ENCODE peak calls at places on chromosomes 3 and 15, in ten cellular contexts. B is sigmoid colon, L is fibroblast of lung, F is brain microvascular endothelial cell, E is PC-9, W is IMR-90, J is GM06990, O is GM23338, U is uterus, Z is prostate gland. T is an unnamed sample. For H3K36me3, the result is how much of the 10 kb centered on the place peaks cover.

GRCh38 chr3:10289785-10290355 is 2.9 kb downstream of the GHRL start:
- DNase-seq in W (no peak), L (no peak), F (no peak), Z (no peak), O (no peak), E (no peak), J (no peak), U (no peak), B (no peak), T (no peak)

GRCh38 chr15:42444415-42445063 is 46.4 kb downstream of the ZNF106 start:
- DNase-seq in U (no peak), B (no peak), Z (peak), W (no peak), J (no peak), L (no peak), F (no peak), E (no peak), O (peak), T (no peak)

GRCh38 chr15:89018235-89018634 is 70.0 kb upstream of the ABHD2 start:
- DNase-seq in U (peak), E (no peak), O (no peak), B (peak), Z (no peak), L (peak), W (no peak), J (no peak), F (no peak), T (peak)

GRCh38 chr15:93070901-93071300 is 18.1 kb downstream of the RGMA start:
- DNase-seq in O (no peak), J (no peak), F (no peak), B (no peak), U (no peak), Z (no peak), E (no peak), L (no peak), W (no peak), T (no peak)

GRCh38 chr3:52978109-52978754 is 67.6 kb downstream of the SFMBT1 start:
- DNase-seq in U (no peak), O (no peak), F (no peak), E (no peak), B (no peak), W (no peak), L (no peak), J (no peak), Z (no peak), T (no peak)

GRCh38 chr15:66108483-66109270 is 144.9 kb downstream of the MEGF11 start:
- DNase-seq in W (no peak), E (no peak), Z (no peak), B (peak), J (no peak), L (no peak), O (no peak), F (no peak), U (no peak), T (no peak)

GRCh38 chr3:139286241-139286640 is 57.6 kb upstream of the MRPS22 start:
- DNase-seq in Z (no peak), U (no peak), B (no peak), F (no peak), E (no peak), O (no peak), J (no peak), L (no peak), W (no peak), T (no peak)

GRCh38 chr3:17640466-17640865 is 102.0 kb downstream of the TBC1D5 start:
- DNase-seq in O (no peak), J (no peak), L (peak), B (no peak), U (no peak), W (peak), Z (no peak), F (no peak), E (no peak), T (no peak)

GRCh38 chr3:134449277-134449676 is 36.5 kb downstream of the ANAPC13 start:
- DNase-seq in W (peak), E (no peak), L (peak), Z (peak), J (no peak), U (peak), B (no peak), O (peak), F (peak), T (no peak)

GRCh38 chr3:169091196-169091595 is 572.3 kb downstream of the MECOM start:
- DNase-seq in B (no peak), L (peak), Z (no peak), O (no peak), F (peak), W (peak), J (no peak), U (no peak), E (no peak), T (no peak)

GRCh38 chr15:29636140-29636539 is 186.1 kb downstream of the TJP1 start:
- DNase-seq in L (no peak), W (no peak), F (no peak), B (no peak), U (no peak), J (no peak), E (no peak), O (no peak), Z (no peak), T (no peak)

GRCh38 chr3:131702156-131702555 is 199.4 kb upstream of the MRPL3 start:
- DNase-seq in F (no peak), U (no peak), B (no peak), J (no peak), L (no peak), Z (no peak), O (no peak), W (no peak), E (no peak), T (no peak)

GRCh38 chr3:114714237-114714636 is 420.4 kb downstream of the TIGIT start:
- DNase-seq in U (no peak), O (peak), B (no peak), L (no peak), Z (no peak), F (no peak), E (no peak), W (no peak), J (no peak), T (no peak)

GRCh38 chr3:193593666-193594025 is 638 bp downstream of the OPA1 start:
- DNase-seq in B (no peak), O (peak), J (no peak), W (peak), E (no peak), U (no peak), Z (no peak), L (peak), F (peak), T (no peak)

GRCh38 chr15:29952245-29952644 is 130.0 kb upstream of the TJP1 start:
- DNase-seq in F (no peak), O (no peak), W (no peak), E (no peak), B (no peak), L (no peak), U (no peak), J (no peak), Z (no peak), T (no peak)

GRCh38 chr3:117193390-117193789 is 483.8 kb downstream of the TUSC7 start:
- DNase-seq in B (no peak), J (no peak), F (no peak), W (no peak), Z (no peak), E (no peak), U (no peak), L (no peak), O (peak), T (no peak)

GRCh38 chr3:196174652-196175051 is 36.5 kb downstream of the ZDHHC19 start:
- DNase-seq in L (no peak), F (no peak), W (no peak), U (no peak), J (no peak), B (no peak), E (no peak), O (no peak), Z (no peak), T (peak)

GRCh38 chr15:101240364-101240763 is 11.5 kb downstream of the CHSY1 start:
- DNase-seq in E (no peak), U (no peak), O (no peak), Z (no peak), B (no peak), L (peak), W (peak), J (no peak), F (no peak), T (no peak)

GRCh38 chr15:66024998-66025397 is 155.7 kb downstream of the RAB11A start:
- DNase-seq in L (no peak), Z (no peak), W (no peak), U (no peak), E (no peak), J (no peak), O (no peak), B (no peak), F (no peak), T (no peak)

GRCh38 chr3:184524981-184525336 is 36.6 kb upstream of the EPHB3 start:
- DNase-seq in J (no peak), B (no peak), E (no peak), L (no peak), Z (no peak), W (no peak), U (no peak), F (no peak), O (peak), T (peak)

GRCh38 chr3:86996261-86996955 is 5.5 kb upstream of the VGLL3 start:
- DNase-seq in W (peak), O (no peak), B (no peak), L (no peak), U (no peak), E (no peak), Z (no peak), F (peak), J (no peak), T (no peak)

GRCh38 chr3:46897031-46897430 is 19.5 kb downstream of the PTH1R start:
- DNase-seq in F (no peak), L (no peak), Z (no peak), W (no peak), U (no peak), O (no peak), E (no peak), J (no peak), B (no peak), T (peak)

GRCh38 chr3:5058463-5058862 is 63.6 kb upstream of the ARL8B start:
- DNase-seq in W (peak), O (no peak), Z (no peak), U (no peak), E (peak), F (peak), L (peak), B (no peak), J (no peak), T (no peak)

GRCh38 chr3:37291275-37291700 is 116.9 kb upstream of the LRRFIP2 start:
- DNase-seq in W (peak), F (peak), L (peak), E (no peak), B (no peak), J (no peak), O (no peak), Z (no peak), U (no peak), T (no peak)

GRCh38 chr15:40063563-40064011 is 24.6 kb upstream of the SRP14 start:
- DNase-seq in B (no peak), O (no peak), L (peak), E (peak), W (peak), F (peak), U (no peak), J (no peak), Z (no peak), T (peak)

GRCh38 chr15:33191641-33192040 is 2.9 kb downstream of the FMN1 start:
- DNase-seq in E (no peak), U (no peak), F (no peak), B (no peak), Z (no peak), L (no peak), J (no peak), O (no peak), W (no peak), T (no peak)

GRCh38 chr15:73190189-73190601 is 137.9 kb downstream of the NEO1 start:
- DNase-seq in L (peak), F (no peak), J (no peak), B (no peak), Z (no peak), O (no peak), E (no peak), W (peak), U (no peak), T (no peak)

GRCh38 chr3:184040010-184040409 is 8.5 kb downstream of the HTR3D start:
- DNase-seq in Z (no peak), O (peak), J (no peak), L (peak), B (no peak), U (no peak), E (no peak), F (peak), W (peak), T (no peak)

GRCh38 chr15:57458255-57458850 is 82.0 kb downstream of the CGNL1 start:
- DNase-seq in F (no peak), B (no peak), J (no peak), U (peak), Z (no peak), L (no peak), E (no peak), W (no peak), O (no peak), T (no peak)

GRCh38 chr3:56351496-56351895 is 116.8 kb downstream of the ERC2 start:
- DNase-seq in Z (no peak), E (no peak), L (no peak), W (no peak), J (no peak), U (no peak), B (no peak), O (no peak), F (no peak), T (no peak)

GRCh38 chr15:75042730-75043508 is 19.5 kb downstream of the PPCDC start:
- DNase-seq in W (peak), U (peak), E (peak), J (peak), O (peak), L (no peak), B (peak), F (peak), Z (no peak), T (peak)

GRCh38 chr15:100716456-100717085 is 114.2 kb downstream of the ASB7 start:
- DNase-seq in Z (no peak), U (no peak), J (no peak), F (no peak), O (no peak), W (no peak), E (no peak), L (no peak), B (no peak), T (no peak)

GRCh38 chr3:59559721-59560514 is 510.1 kb upstream of the CFAP20DC start:
- DNase-seq in Z (no peak), W (peak), E (peak), F (peak), J (no peak), O (no peak), B (no peak), L (peak), U (no peak), T (no peak)

GRCh38 chr3:186888569-186888968 is 41.8 kb upstream of the ST6GAL1 start:
- DNase-seq in B (no peak), W (no peak), L (no peak), E (no peak), F (no peak), J (no peak), Z (no peak), O (peak), U (no peak), T (no peak)

GRCh38 chr3:120298996-120299395 is 14.0 kb upstream of the GPR156 start:
- DNase-seq in B (no peak), E (no peak), F (no peak), U (no peak), L (no peak), Z (no peak), O (no peak), J (no peak), W (no peak), T (no peak)

GRCh38 chr3:146466596-146466995 is 2.8 kb downstream of the PLSCR2 start:
- DNase-seq in L (peak), J (no peak), Z (no peak), E (no peak), F (no peak), B (no peak), U (no peak), W (peak), O (no peak), T (no peak)

DNA sequence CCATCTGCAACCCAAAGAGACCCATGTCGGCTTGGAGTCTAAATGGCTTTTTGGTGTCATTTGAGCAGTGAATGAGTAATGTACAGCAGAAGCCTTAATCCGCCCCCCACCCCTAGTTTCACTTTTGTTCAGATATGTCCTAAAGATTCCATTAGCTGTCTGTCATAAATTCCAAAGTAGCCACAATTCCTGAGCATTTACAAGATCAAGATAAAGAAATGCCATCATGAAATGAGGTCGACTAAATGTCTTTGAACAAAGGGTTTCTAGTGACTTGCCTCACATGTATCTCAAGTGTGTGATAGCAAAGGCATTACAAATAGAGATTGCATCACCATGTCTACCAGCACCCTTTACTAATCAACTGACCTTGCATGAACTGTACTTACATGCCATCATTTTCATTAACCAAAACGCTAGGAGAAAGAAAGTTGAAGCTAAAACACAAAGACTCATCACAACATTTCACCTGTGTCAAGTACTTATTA is 123.8 kb upstream of the PHLDB2 start:
- DNase-seq in Z (no peak), L (peak), W (peak), J (no peak), O (no peak), U (no peak), F (peak), E (peak), B (no peak), T (no peak)
- H3K4me3 ChIP-seq in Z (no peak), L (no peak), W (no peak), J (no peak), O (no peak), U (no peak), F (no peak), E (peak), B (no peak), T (no peak)

DNA sequence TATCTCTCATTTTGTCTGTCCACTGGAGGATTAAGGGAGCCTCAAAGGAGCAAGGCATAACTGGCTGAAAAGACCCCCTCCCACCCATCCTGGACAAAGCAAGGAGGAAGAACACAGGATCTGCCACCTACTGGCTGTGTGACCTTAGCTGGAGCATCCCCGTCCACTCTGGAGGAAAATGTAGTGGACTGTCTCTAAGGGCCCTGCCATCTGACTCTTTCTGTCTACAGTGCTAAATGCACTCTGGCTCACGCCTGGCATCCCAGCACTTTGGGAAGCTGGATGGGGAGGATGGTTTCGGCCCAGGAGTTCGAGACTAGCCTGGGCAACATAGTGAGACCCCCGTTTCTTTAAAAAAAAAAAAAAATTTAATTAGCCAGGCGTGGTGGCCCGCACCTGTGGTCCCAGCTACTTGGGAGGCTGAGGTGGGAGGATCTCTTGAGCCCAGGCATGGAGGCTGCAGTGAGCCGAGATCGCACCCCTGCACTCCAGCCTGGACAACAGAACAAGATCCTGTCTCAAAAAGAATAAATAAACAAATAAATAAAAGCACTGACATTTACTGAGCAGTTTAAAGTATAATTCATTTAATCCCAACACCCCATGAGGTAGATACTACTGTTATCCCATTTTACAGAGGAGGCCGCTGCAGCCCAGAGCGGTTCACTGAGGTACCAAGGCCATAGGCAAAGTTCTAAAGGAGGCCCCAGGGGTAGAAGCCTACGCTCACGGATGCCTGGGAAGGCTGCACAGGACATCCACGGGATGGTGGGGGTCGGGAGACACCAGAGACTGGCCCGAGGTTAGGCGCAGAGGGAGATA is 1.1 kb downstream of the TBC1D2B start:
- DNase-seq in Z (no peak), W (no peak), U (no peak), J (no peak), F (no peak), L (peak), B (peak), E (no peak), O (peak), T (no peak)
- TF ChIP-seq CTCF in Z (peak), W (peak), U (no peak), J (no peak), F (peak), L (no peak), B (no peak), E (no peak), O (peak), T (no peak)

DNA sequence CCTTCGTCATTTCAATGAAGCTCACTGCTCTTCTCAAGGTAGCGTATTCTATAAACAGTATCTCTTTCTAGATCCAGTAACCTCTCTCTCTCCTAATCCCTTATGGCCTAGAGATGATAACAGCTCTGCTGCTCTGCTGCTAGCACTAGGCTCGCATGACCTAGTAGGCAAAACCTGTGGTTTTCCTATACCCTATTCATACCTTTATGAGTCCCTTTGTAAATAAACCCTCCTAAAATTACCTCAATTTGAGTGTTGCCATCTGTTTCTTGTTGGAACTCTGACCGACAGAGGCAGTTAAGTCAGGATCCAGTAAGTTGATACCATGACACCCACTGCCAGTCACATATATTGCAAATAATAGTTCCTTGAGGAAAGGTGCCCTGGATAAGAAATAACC is 7.3 kb downstream of the CCDC14 start:
- DNase-seq in O (no peak), Z (no peak), B (no peak), J (no peak), U (no peak), E (no peak), L (no peak), W (no peak), F (no peak), T (no peak)
- H3K36me3 ChIP-seq in O (under half), Z (under half), B (under half), J (under half), U (under half), E (under half), L (under half), W (under half), F (under half), T (under half)

DNA sequence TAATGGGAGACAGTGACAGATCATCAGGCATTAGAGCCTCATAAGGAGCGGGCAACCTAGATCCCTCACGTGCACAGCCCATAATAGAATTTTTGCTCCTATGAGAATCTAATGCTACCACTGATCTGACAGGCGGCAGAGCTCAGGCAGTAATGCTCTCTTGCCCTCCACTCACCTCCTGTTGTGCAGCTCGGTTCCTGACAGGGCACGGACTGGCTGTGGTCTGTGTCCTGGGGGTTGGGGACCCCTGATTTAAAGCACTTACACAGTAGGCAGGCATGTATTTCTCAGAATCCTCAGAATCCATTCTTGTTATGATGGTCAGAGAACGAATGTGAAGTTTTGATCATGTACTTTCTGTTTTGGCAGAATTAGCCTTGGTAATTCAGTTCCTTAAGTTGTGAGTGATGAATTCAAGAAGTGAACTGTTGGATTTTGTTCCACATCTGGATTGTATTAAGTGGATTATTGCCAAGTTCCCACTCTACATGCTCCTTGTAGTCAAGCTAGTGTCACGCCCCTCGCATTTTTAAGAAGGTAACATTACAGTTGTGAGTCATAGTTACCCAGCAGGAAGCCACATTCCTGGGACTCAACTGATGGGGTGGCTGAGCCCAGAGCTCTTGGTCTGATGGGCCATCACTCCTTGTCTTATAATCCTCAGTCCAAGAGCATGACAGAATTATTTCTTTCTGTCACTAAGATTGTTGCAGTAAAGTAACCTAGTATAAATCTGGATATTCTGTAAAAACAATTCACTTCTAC is 102.5 kb downstream of the PTPRG start:
- DNase-seq in E (peak), J (no peak), O (peak), W (peak), F (peak), L (peak), U (no peak), Z (no peak), B (no peak), T (no peak)
- H3K4me3 ChIP-seq in E (no peak), J (no peak), O (no peak), W (peak), F (peak), L (peak), U (no peak), Z (no peak), B (no peak), T (no peak)